ENCODE peak calls at places on chromosomes 4 and X, in five cellular contexts. K, M, I, G and W are unnamed samples.

GRCh38 chr4:73446336-73446938 is 10.4 kb downstream of the AFP start:
- DNase-seq in K (no peak), M (no peak), I (no peak), G (no peak), W (no peak)

GRCh38 chrX:68697036-68697435 is 49.6 kb downstream of the STARD8 start:
- DNase-seq in K (no peak), M (no peak), I (no peak), G (no peak), W (no peak)

GRCh38 chrX:75086731-75087195 is 69.3 kb downstream of the ABCB7 start:
- DNase-seq in K (no peak), M (no peak), I (no peak), G (no peak), W (no peak)

GRCh38 chr4:3313556-3314228 is 20.9 kb downstream of the RGS12 start:
- DNase-seq in K (no peak), M (no peak), I (no peak), G (no peak), W (no peak)

GRCh38 chr4:153152453-153153338 is 51.5 kb upstream of the TRIM2 start:
- DNase-seq in K (peak; percentile 32), M (peak; percentile 37), I (no peak), G (peak; percentile 43), W (peak; percentile 39)

GRCh38 chr4:4693258-4693657 is 151.4 kb upstream of the STX18 start:
- DNase-seq in K (no peak), M (no peak), I (no peak), G (no peak), W (no peak)

GRCh38 chr4:40916218-40916555 is 166.4 kb downstream of the NSUN7 start:
- DNase-seq in K (no peak), M (no peak), I (no peak), G (no peak), W (peak; percentile 44)

GRCh38 chr4:91961504-91961903 is 342.3 kb upstream of the GRID2 start:
- DNase-seq in K (no peak), M (no peak), I (no peak), G (no peak), W (no peak)

GRCh38 chr4:5045099-5045498 is 6.2 kb upstream of the STK32B start:
- DNase-seq in K (no peak), M (no peak), I (no peak), G (no peak), W (no peak)

GRCh38 chr4:109682875-109683274 is 20.4 kb downstream of the CASP6 start:
- DNase-seq in K (no peak), M (no peak), I (no peak), G (no peak), W (no peak)

GRCh38 chr4:54517793-54518444 is 139.8 kb upstream of the KIT start:
- DNase-seq in K (no peak), M (no peak), I (no peak), G (no peak), W (no peak)

GRCh38 chrX:45598841-45599240 is 398.2 kb upstream of the DIPK2B start:
- DNase-seq in K (no peak), M (no peak), I (no peak), G (no peak), W (no peak)

GRCh38 chr4:42655921-42656735 is 777 bp downstream of the ATP8A1 start:
- DNase-seq in K (peak; percentile 40), M (peak; percentile 17), I (no peak), G (peak; percentile 32), W (peak; percentile 51)

GRCh38 chr4:176467011-176467410 is 147.2 kb downstream of the SPCS3 start:
- DNase-seq in K (no peak), M (no peak), I (no peak), G (no peak), W (no peak)

GRCh38 chr4:54386270-54386669 is 157.2 kb downstream of the PDGFRA start:
- DNase-seq in K (no peak), M (no peak), I (no peak), G (no peak), W (no peak)

GRCh38 chr4:149279790-149280189 is 535.9 kb downstream of the IQCM start:
- DNase-seq in K (no peak), M (no peak), I (no peak), G (no peak), W (no peak)

GRCh38 chrX:45803383-45803921 is 602.8 kb upstream of the DIPK2B start:
- DNase-seq in K (no peak), M (no peak), I (no peak), G (no peak), W (no peak)